ENCODE peak calls at places on chromosome 15, in five cellular contexts. One of them, this sample, is unnamed.

GRCh38 chr15:65869954-65870871 is 922 bp downstream of the RAB11A start:
- DNase-seq in NCI-H1105: peak
- DNase-seq in NCI-H526: peak
- DNase-seq in NCI-H510A: peak
- DNase-seq in naive thymus-derived CD8-positive, alpha-beta T cell: no peak
- DNase-seq in this sample: peak

GRCh38 chr15:41903782-41904181 is 9.9 kb upstream of the SPTBN5 start:
- DNase-seq in NCI-H526: no peak
- DNase-seq in NCI-H510A: no peak
- DNase-seq in NCI-H1105: no peak
- DNase-seq in naive thymus-derived CD8-positive, alpha-beta T cell: no peak
- DNase-seq in this sample: no peak

GRCh38 chr15:52158084-52158765 is 33.0 kb downstream of the GNB5 start:
- DNase-seq in NCI-H510A: no peak
- DNase-seq in NCI-H1105: no peak
- DNase-seq in NCI-H526: no peak
- DNase-seq in naive thymus-derived CD8-positive, alpha-beta T cell: no peak
- DNase-seq in this sample: no peak

GRCh38 chr15:68979036-68979435 is 35.5 kb upstream of the NOX5 start:
- DNase-seq in NCI-H510A: no peak
- DNase-seq in naive thymus-derived CD8-positive, alpha-beta T cell: no peak
- DNase-seq in NCI-H1105: no peak
- DNase-seq in NCI-H526: no peak
- DNase-seq in this sample: no peak

GRCh38 chr15:82970696-82971095 is 15.3 kb upstream of the RAMAC start:
- DNase-seq in NCI-H1105: no peak
- DNase-seq in naive thymus-derived CD8-positive, alpha-beta T cell: no peak
- DNase-seq in NCI-H526: no peak
- DNase-seq in NCI-H510A: no peak
- DNase-seq in this sample: no peak

GRCh38 chr15:38707802-38708671 is 143.4 kb upstream of the RASGRP1 start:
- DNase-seq in naive thymus-derived CD8-positive, alpha-beta T cell: peak
- DNase-seq in NCI-H526: peak
- DNase-seq in NCI-H510A: no peak
- DNase-seq in NCI-H1105: no peak
- DNase-seq in this sample: peak

GRCh38 chr15:90873998-90874605 is 5.7 kb downstream of the FURIN start:
- DNase-seq in NCI-H526: peak
- DNase-seq in NCI-H510A: peak
- DNase-seq in naive thymus-derived CD8-positive, alpha-beta T cell: no peak
- DNase-seq in NCI-H1105: no peak
- DNase-seq in this sample: no peak

GRCh38 chr15:39145854-39146253 is 435.0 kb upstream of the THBS1 start:
- DNase-seq in naive thymus-derived CD8-positive, alpha-beta T cell: no peak
- DNase-seq in NCI-H510A: no peak
- DNase-seq in NCI-H526: no peak
- DNase-seq in NCI-H1105: no peak
- DNase-seq in this sample: no peak

GRCh38 chr15:92579486-92579885 is 76.1 kb downstream of the FAM174B start:
- DNase-seq in naive thymus-derived CD8-positive, alpha-beta T cell: no peak
- DNase-seq in NCI-H1105: no peak
- DNase-seq in NCI-H510A: no peak
- DNase-seq in NCI-H526: no peak
- DNase-seq in this sample: no peak

GRCh38 chr15:60612400-60613048 is 133.6 kb upstream of the ICE2 start:
- DNase-seq in NCI-H526: peak
- DNase-seq in naive thymus-derived CD8-positive, alpha-beta T cell: no peak
- DNase-seq in NCI-H510A: no peak
- DNase-seq in NCI-H1105: no peak
- DNase-seq in this sample: peak

GRCh38 chr15:52427804-52428203 is 100.9 kb downstream of the MYO5A start:
- DNase-seq in naive thymus-derived CD8-positive, alpha-beta T cell: no peak
- DNase-seq in NCI-H510A: no peak
- DNase-seq in NCI-H1105: no peak
- DNase-seq in NCI-H526: no peak
- DNase-seq in this sample: peak

GRCh38 chr15:63186065-63186464 is 3.3 kb upstream of the RAB8B start:
- DNase-seq in NCI-H526: no peak
- DNase-seq in naive thymus-derived CD8-positive, alpha-beta T cell: no peak
- DNase-seq in NCI-H1105: no peak
- DNase-seq in NCI-H510A: no peak
- DNase-seq in this sample: peak

GRCh38 chr15:101084801-101085200 is 165.6 kb downstream of the LRRK1 start:
- DNase-seq in NCI-H510A: no peak
- DNase-seq in NCI-H526: no peak
- DNase-seq in naive thymus-derived CD8-positive, alpha-beta T cell: no peak
- DNase-seq in NCI-H1105: no peak
- DNase-seq in this sample: no peak

GRCh38 chr15:91045065-91045464 is 22.7 kb upstream of the VPS33B start:
- DNase-seq in NCI-H1105: no peak
- DNase-seq in NCI-H526: no peak
- DNase-seq in NCI-H510A: no peak
- DNase-seq in naive thymus-derived CD8-positive, alpha-beta T cell: no peak
- DNase-seq in this sample: no peak

GRCh38 chr15:36294359-36294758 is 285.1 kb upstream of the CDIN1 start:
- DNase-seq in NCI-H526: no peak
- DNase-seq in NCI-H510A: no peak
- DNase-seq in naive thymus-derived CD8-positive, alpha-beta T cell: no peak
- DNase-seq in NCI-H1105: no peak
- DNase-seq in this sample: no peak

GRCh38 chr15:30962079-30962478 is 29.3 kb downstream of the MTMR10 start:
- DNase-seq in naive thymus-derived CD8-positive, alpha-beta T cell: no peak
- DNase-seq in NCI-H1105: no peak
- DNase-seq in NCI-H510A: no peak
- DNase-seq in NCI-H526: no peak
- DNase-seq in this sample: no peak

GRCh38 chr15:92011611-92012367 is 158.3 kb downstream of the SLCO3A1 start:
- DNase-seq in NCI-H526: peak
- DNase-seq in NCI-H510A: no peak
- DNase-seq in NCI-H1105: no peak
- DNase-seq in naive thymus-derived CD8-positive, alpha-beta T cell: no peak
- DNase-seq in this sample: no peak

GRCh38 chr15:99431661-99432091 is 134.1 kb upstream of the MEF2A start:
- DNase-seq in NCI-H1105: no peak
- DNase-seq in NCI-H526: no peak
- DNase-seq in NCI-H510A: no peak
- DNase-seq in naive thymus-derived CD8-positive, alpha-beta T cell: no peak
- DNase-seq in this sample: no peak

GRCh38 chr15:35719964-35720507 is 174.1 kb upstream of the DPH6 start:
- DNase-seq in naive thymus-derived CD8-positive, alpha-beta T cell: no peak
- DNase-seq in NCI-H1105: no peak
- DNase-seq in NCI-H510A: no peak
- DNase-seq in NCI-H526: no peak
- DNase-seq in this sample: no peak

GRCh38 chr15:55741592-55742497 is 1.1 kb downstream of the PRTG start:
- DNase-seq in NCI-H526: peak
- DNase-seq in NCI-H1105: no peak
- DNase-seq in NCI-H510A: no peak
- DNase-seq in naive thymus-derived CD8-positive, alpha-beta T cell: no peak
- DNase-seq in this sample: peak

GRCh38 chr15:37081985-37082384 is 18.4 kb downstream of the MEIS2 start:
- DNase-seq in NCI-H1105: no peak
- DNase-seq in naive thymus-derived CD8-positive, alpha-beta T cell: no peak
- DNase-seq in NCI-H526: no peak
- DNase-seq in NCI-H510A: no peak
- DNase-seq in this sample: peak

GRCh38 chr15:33756950-33757349 is 211.3 kb upstream of the CHRM5 start:
- DNase-seq in NCI-H1105: no peak
- DNase-seq in NCI-H526: no peak
- DNase-seq in NCI-H510A: no peak
- DNase-seq in naive thymus-derived CD8-positive, alpha-beta T cell: no peak
- DNase-seq in this sample: no peak

GRCh38 chr15:49031764-49032270 is 14.4 kb downstream of the SECISBP2L start:
- DNase-seq in NCI-H1105: no peak
- DNase-seq in NCI-H510A: no peak
- DNase-seq in naive thymus-derived CD8-positive, alpha-beta T cell: no peak
- DNase-seq in NCI-H526: no peak
- DNase-seq in this sample: no peak

GRCh38 chr15:62528505-62528904 is 363.4 kb upstream of the C2CD4B start:
- DNase-seq in naive thymus-derived CD8-positive, alpha-beta T cell: no peak
- DNase-seq in NCI-H526: no peak
- DNase-seq in NCI-H510A: no peak
- DNase-seq in NCI-H1105: no peak
- DNase-seq in this sample: no peak

GRCh38 chr15:73939138-73939537 is 12.9 kb downstream of the LOXL1 start:
- DNase-seq in NCI-H526: no peak
- DNase-seq in NCI-H1105: no peak
- DNase-seq in NCI-H510A: no peak
- DNase-seq in naive thymus-derived CD8-positive, alpha-beta T cell: no peak
- DNase-seq in this sample: no peak

GRCh38 chr15:31786360-31786759 is 244.0 kb upstream of the CHRNA7 start:
- DNase-seq in NCI-H526: peak
- DNase-seq in naive thymus-derived CD8-positive, alpha-beta T cell: no peak
- DNase-seq in NCI-H510A: no peak
- DNase-seq in NCI-H1105: no peak
- DNase-seq in this sample: no peak

GRCh38 chr15:36218322-36218721 is 361.1 kb upstream of the CDIN1 start:
- DNase-seq in naive thymus-derived CD8-positive, alpha-beta T cell: no peak
- DNase-seq in NCI-H526: no peak
- DNase-seq in NCI-H510A: no peak
- DNase-seq in NCI-H1105: no peak
- DNase-seq in this sample: no peak

GRCh38 chr15:67547836-67548531 is 5.5 kb downstream of the MAP2K5 start:
- DNase-seq in NCI-H526: no peak
- DNase-seq in naive thymus-derived CD8-positive, alpha-beta T cell: no peak
- DNase-seq in NCI-H510A: no peak
- DNase-seq in NCI-H1105: no peak
- DNase-seq in this sample: no peak

GRCh38 chr15:58386641-58387040 is 45.1 kb upstream of the LIPC start:
- DNase-seq in NCI-H526: no peak
- DNase-seq in naive thymus-derived CD8-positive, alpha-beta T cell: no peak
- DNase-seq in NCI-H1105: no peak
- DNase-seq in NCI-H510A: no peak
- DNase-seq in this sample: no peak

GRCh38 chr15:67133738-67134576 is 68.6 kb downstream of the SMAD3 start:
- DNase-seq in NCI-H526: peak
- DNase-seq in NCI-H1105: no peak
- DNase-seq in NCI-H510A: no peak
- DNase-seq in naive thymus-derived CD8-positive, alpha-beta T cell: peak
- DNase-seq in this sample: peak

GRCh38 chr15:62462268-62462667 is 297.2 kb upstream of the C2CD4B start:
- DNase-seq in NCI-H1105: no peak
- DNase-seq in NCI-H526: no peak
- DNase-seq in NCI-H510A: no peak
- DNase-seq in naive thymus-derived CD8-positive, alpha-beta T cell: no peak
- DNase-seq in this sample: no peak

GRCh38 chr15:22919171-22919570 is 61.0 kb downstream of the CYFIP1 start:
- DNase-seq in naive thymus-derived CD8-positive, alpha-beta T cell: no peak
- DNase-seq in NCI-H510A: no peak
- DNase-seq in NCI-H526: no peak
- DNase-seq in NCI-H1105: no peak
- DNase-seq in this sample: no peak

GRCh38 chr15:98288091-98288590 is 327.6 kb downstream of the ARRDC4 start:
- DNase-seq in NCI-H510A: no peak
- DNase-seq in NCI-H1105: no peak
- DNase-seq in naive thymus-derived CD8-positive, alpha-beta T cell: no peak
- DNase-seq in NCI-H526: no peak
- DNase-seq in this sample: no peak

GRCh38 chr15:31489801-31490646 is 163.4 kb downstream of the KLF13 start:
- DNase-seq in naive thymus-derived CD8-positive, alpha-beta T cell: peak
- DNase-seq in NCI-H526: peak
- DNase-seq in NCI-H1105: no peak
- DNase-seq in NCI-H510A: no peak
- DNase-seq in this sample: peak

GRCh38 chr15:36831915-36832310 is 252.5 kb downstream of the CDIN1 start:
- DNase-seq in NCI-H1105: peak
- DNase-seq in naive thymus-derived CD8-positive, alpha-beta T cell: no peak
- DNase-seq in NCI-H510A: no peak
- DNase-seq in NCI-H526: no peak
- DNase-seq in this sample: no peak

GRCh38 chr15:70045045-70045444 is 52.7 kb downstream of the TLE3 start:
- DNase-seq in NCI-H1105: no peak
- DNase-seq in naive thymus-derived CD8-positive, alpha-beta T cell: no peak
- DNase-seq in NCI-H526: no peak
- DNase-seq in NCI-H510A: no peak
- DNase-seq in this sample: no peak

GRCh38 chr15:95669146-95669922 is 661.2 kb upstream of the NR2F2 start:
- DNase-seq in NCI-H510A: no peak
- DNase-seq in NCI-H1105: no peak
- DNase-seq in NCI-H526: no peak
- DNase-seq in naive thymus-derived CD8-positive, alpha-beta T cell: no peak
- DNase-seq in this sample: peak

This sample was measured in cardiac muscle cell.